ENCODE peak calls at places on chromosome 4, in nine cellular contexts. W is hepatocyte, M is BJ, O is mesenchymal stem cell, N is adipocyte, J is heart right ventricle, R is fibroblast of lung, V is neuronal stem cell, P is small intestine. T is an unnamed sample.

GRCh38 chr4:117773067-117773946 is 261.0 kb upstream of the NDST3 start:
- DNase-seq in W (no peak), M (no peak), O (peak; percentile 51), N (no peak), J (no peak), R (no peak), V (no peak), P (peak; percentile 11), T (no peak)

GRCh38 chr4:113109106-113109740 is 59.8 kb downstream of the ANK2 start:
- DNase-seq in W (peak; percentile 50), M (no peak), O (no peak), N (no peak), J (no peak), R (no peak), V (no peak), P (peak; percentile 86), T (no peak)

GRCh38 chr4:8728536-8729407 is 136.2 kb downstream of the CPZ start:
- DNase-seq in W (no peak), M (no peak), O (no peak), N (no peak), J (no peak), R (no peak), V (no peak), P (no peak), T (no peak)

GRCh38 chr4:86032476-86033022 is 327.3 kb downstream of the MAPK10 start:
- DNase-seq in W (peak; percentile 63), M (peak; percentile 94), O (peak; percentile 83), N (peak; percentile 95), J (no peak), R (peak; percentile 79), V (no peak), P (no peak), T (peak; percentile 86)

GRCh38 chr4:8727546-8728510 is 135.3 kb downstream of the CPZ start:
- DNase-seq in W (no peak), M (no peak), O (no peak), N (no peak), J (no peak), R (no peak), V (no peak), P (no peak), T (no peak)

GRCh38 chr4:76665139-76665538 is 230.1 kb downstream of the SHROOM3 start:
- DNase-seq in W (no peak), M (no peak), O (no peak), N (no peak), J (no peak), R (no peak), V (no peak), P (peak; percentile 100), T (peak; percentile 74)

GRCh38 chr4:17447056-17447455 is 64.8 kb downstream of the QDPR start:
- DNase-seq in W (no peak), M (no peak), O (no peak), N (no peak), J (no peak), R (no peak), V (no peak), P (no peak), T (peak; percentile 44)

GRCh38 chr4:55762815-55763214 is 56.8 kb upstream of the EXOC1L start:
- DNase-seq in W (no peak), M (no peak), O (no peak), N (no peak), J (no peak), R (no peak), V (no peak), P (no peak), T (no peak)

DNA sequence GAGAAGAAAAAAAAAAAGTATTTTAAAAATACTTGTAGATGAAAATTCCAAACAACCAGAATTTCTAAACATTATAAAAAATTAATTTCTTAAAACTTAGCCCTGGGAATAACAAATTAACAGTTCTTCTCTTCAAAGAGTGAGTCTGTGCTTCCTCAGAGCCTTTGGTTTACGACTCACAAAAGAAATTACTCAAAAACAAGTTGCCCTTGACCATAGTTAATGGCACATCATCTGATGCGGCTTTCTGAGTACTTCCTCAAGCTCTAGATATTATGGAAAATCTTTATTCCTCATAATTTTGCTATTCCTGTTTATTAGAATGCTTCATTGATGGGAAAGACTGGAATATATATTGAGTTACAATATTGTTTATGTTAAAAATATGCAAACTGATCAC is 23.7 kb downstream of the TAPT1 start:
- DNase-seq in W (no peak), M (no peak), O (no peak), N (no peak), J (no peak), R (no peak), V (no peak), P (no peak), T (no peak)
- H3K36me3 ChIP-seq in W (no peaks in the 10 kb centered on the region), M (no peaks in the 10 kb centered on the region), O (no peaks in the 10 kb centered on the region), N (peaks cover 16% of the 10 kb centered on the region), J (no peaks in the 10 kb centered on the region), R (peaks cover 3% of the 10 kb centered on the region), V (no peaks in the 10 kb centered on the region), P (no peaks in the 10 kb centered on the region), T (no peaks in the 10 kb centered on the region)

GRCh38 chr4:2861631-2862436 is 18.2 kb downstream of the ADD1 start:
- DNase-seq in W (no peak), M (no peak), O (peak; percentile 47), N (peak; percentile 36), J (no peak), R (no peak), V (no peak), P (no peak), T (no peak)
- H3K4me3 ChIP-seq in W (no peak overlapping the region), M (no peak overlapping the region), O (peak overlapping the region; percentile 33), N (peak overlapping the region; percentile 22), J (no peak overlapping the region), R (no peak overlapping the region), V (no peak overlapping the region), P (no peak overlapping the region), T (no peak overlapping the region)

GRCh38 chr4:5730993-5731975 is 20.3 kb downstream of the EVC start:
- DNase-seq in W (no peak), M (no peak), O (peak; percentile 24), N (no peak), J (no peak), R (no peak), V (no peak), P (no peak), T (no peak)

GRCh38 chr4:5730436-5730835 is 19.4 kb downstream of the EVC start:
- DNase-seq in W (no peak), M (no peak), O (no peak), N (no peak), J (no peak), R (no peak), V (no peak), P (no peak), T (no peak)

GRCh38 chr4:5732158-5732557 is 21.2 kb downstream of the EVC start:
- DNase-seq in W (no peak), M (no peak), O (no peak), N (no peak), J (no peak), R (no peak), V (no peak), P (no peak), T (no peak)

GRCh38 chr4:5724377-5724776 is 13.4 kb downstream of the EVC start:
- DNase-seq in W (no peak), M (no peak), O (peak; percentile 15), N (no peak), J (no peak), R (no peak), V (no peak), P (no peak), T (no peak)

GRCh38 chr4:5728451-5728850 is 17.4 kb downstream of the EVC start:
- DNase-seq in W (no peak), M (no peak), O (no peak), N (no peak), J (no peak), R (no peak), V (no peak), P (no peak), T (no peak)
- H3K36me3 ChIP-seq in W (no peaks in the 10 kb centered on the region), M (peaks cover 23% of the 10 kb centered on the region), O (peaks cover 74% of the 10 kb centered on the region), N (peaks cover 61% of the 10 kb centered on the region), J (peaks cover 20% of the 10 kb centered on the region), R (peaks cover 17% of the 10 kb centered on the region), V (peaks cover 6% of the 10 kb centered on the region), P (no peaks in the 10 kb centered on the region), T (no peaks in the 10 kb centered on the region)

DNA sequence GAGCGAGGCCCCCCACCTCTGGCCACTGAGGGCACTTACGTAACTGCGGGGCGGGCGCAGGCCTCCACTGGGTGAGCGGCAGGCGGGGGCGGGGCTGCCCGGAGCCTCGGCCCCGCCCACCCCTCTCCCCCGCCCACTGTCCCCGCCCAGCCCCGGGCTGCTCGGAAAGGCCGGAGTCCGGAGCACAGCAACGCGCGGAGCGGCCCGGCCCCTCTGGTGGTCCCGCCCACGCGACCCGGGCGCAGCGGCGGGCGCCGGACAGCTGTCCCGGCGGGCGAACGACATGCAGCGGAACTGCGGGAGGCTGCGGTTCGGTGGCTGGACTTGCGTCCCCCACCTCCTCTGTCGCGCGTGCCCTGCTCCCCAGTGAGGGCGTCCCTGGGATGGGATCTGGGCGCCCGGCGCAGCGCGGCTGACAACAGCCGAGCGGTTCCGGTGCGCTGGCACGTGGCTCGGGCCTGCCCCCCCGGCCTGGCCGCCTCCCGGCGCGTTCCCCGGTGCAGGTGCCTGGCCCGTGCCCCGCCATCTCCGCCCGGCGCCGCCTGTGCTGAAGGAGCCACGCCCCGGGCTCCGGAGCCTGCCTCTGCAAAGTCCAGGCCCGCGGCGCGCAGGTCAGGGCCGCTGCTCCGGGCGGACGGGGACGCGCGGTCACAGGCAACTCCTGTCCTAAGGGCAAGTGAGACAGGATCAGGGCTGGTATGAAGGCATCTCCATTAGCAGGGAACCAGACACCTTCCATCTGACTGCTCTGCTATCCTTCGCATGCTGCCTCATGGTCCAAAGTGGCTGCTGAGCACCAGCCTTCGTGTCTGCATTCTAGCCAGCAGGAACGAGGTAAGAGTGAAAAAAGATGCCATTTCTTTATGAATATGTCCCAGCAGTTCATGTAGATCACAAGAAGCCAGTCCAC is 21.8 kb upstream of the JAKMIP1 start:
- DNase-seq in W (peak; percentile 86), M (no peak), O (no peak), N (peak; percentile 9), J (peak; percentile 37), R (no peak), V (peak; percentile 77), P (peak; percentile 15), T (no peak)
- H3K4me3 ChIP-seq in W (peak overlapping the region; percentile 27), M (no peak overlapping the region), O (no peak overlapping the region), N (no peak overlapping the region), J (peak overlapping the region; percentile 37), R (no peak overlapping the region), V (peak overlapping the region; percentile 20), P (peak overlapping the region; percentile 16), T (no peak overlapping the region)

GRCh38 chr4:1244978-1245471 is 3.9 kb downstream of the CTBP1 start:
- DNase-seq in W (no peak), M (no peak), O (no peak), N (no peak), J (peak; percentile 9), R (no peak), V (no peak), P (no peak), T (no peak)
- H3K36me3 ChIP-seq in W (no peaks in the 10 kb centered on the region), M (peaks cover 8% of the 10 kb centered on the region), O (peaks cover 11% of the 10 kb centered on the region), N (peaks cover 12% of the 10 kb centered on the region), J (peaks cover 13% of the 10 kb centered on the region), R (peaks cover 14% of the 10 kb centered on the region), V (peaks cover 18% of the 10 kb centered on the region), P (peaks cover 4% of the 10 kb centered on the region), T (peaks cover 5% of the 10 kb centered on the region)

GRCh38 chr4:125322363-125322730 is 7.6 kb downstream of the FAT4 start:
- DNase-seq in W (no peak), M (no peak), O (no peak), N (peak; percentile 80), J (no peak), R (peak; percentile 58), V (no peak), P (no peak), T (peak; percentile 33)
- H3K4me3 ChIP-seq in W (peak overlapping the region; percentile 25), M (peak overlapping the region; percentile 21), O (peak overlapping the region; percentile 50), N (peak overlapping the region; percentile 85), J (peak overlapping the region; percentile 36), R (peak overlapping the region; percentile 43), V (no peak overlapping the region), P (no peak overlapping the region), T (peak overlapping the region; percentile 10)

T was measured in MG63.